ENCODE peak calls at places on chromosomes 11 and 22, in four cellular contexts. F is esophagus muscularis mucosa, D is GM13977, T is uterus. Q is an unnamed sample.

GRCh38 chr11:123197711-123198110 is 2.7 kb upstream of the CLMP start:
- DNase-seq in F (no peak), D (no peak), T (no peak), Q (no peak)

GRCh38 chr11:111429066-111429506 is 50.0 kb upstream of the POU2AF1 start:
- DNase-seq in T (peak), D (peak), F (no peak), Q (no peak)

GRCh38 chr22:45645526-45646414 is 25.9 kb upstream of the ATXN10 start:
- DNase-seq in F (no peak), T (peak), D (peak), Q (no peak)

GRCh38 chr22:39946571-39947407 is 13.4 kb upstream of the TMA7B start:
- DNase-seq in D (no peak), F (no peak), T (no peak), Q (no peak)

GRCh38 chr22:23031795-23032194 is 38.5 kb upstream of the GNAZ start:
- DNase-seq in F (no peak), T (no peak), D (no peak), Q (no peak)

GRCh38 chr11:45154276-45154675 is 7.8 kb downstream of the PRDM11 start:
- DNase-seq in T (no peak), F (no peak), D (no peak), Q (no peak)

GRCh38 chr11:76424379-76424778 is 20.4 kb upstream of the EMSY start:
- DNase-seq in T (no peak), F (no peak), D (peak), Q (no peak)

GRCh38 chr11:116990061-116990473 is 108.2 kb downstream of the SIK3 start:
- DNase-seq in T (no peak), D (no peak), F (no peak), Q (peak)

GRCh38 chr22:48753381-48753730 is 1074.3 kb downstream of the BRD1 start:
- DNase-seq in D (peak), F (peak), T (no peak), Q (no peak)

GRCh38 chr11:92607969-92608711 is 361.3 kb upstream of the MTNR1B start:
- DNase-seq in T (no peak), F (no peak), D (no peak), Q (no peak)

GRCh38 chr11:13931356-13931755 is 31.2 kb upstream of the SPON1 start:
- DNase-seq in T (no peak), F (peak), D (no peak), Q (no peak)

GRCh38 chr11:60768202-60768601 is 11.5 kb downstream of the MS4A15 start:
- DNase-seq in F (no peak), D (no peak), T (no peak), Q (no peak)

GRCh38 chr11:8258771-8259170 is 4.9 kb downstream of the LMO1 start:
- DNase-seq in D (no peak), T (no peak), F (no peak), Q (peak)

GRCh38 chr22:50260801-50261614 is 475 bp downstream of the MAPK12 start:
- DNase-seq in F (no peak), T (no peak), D (peak), Q (no peak)

GRCh38 chr22:29882716-29883044 is 294 bp upstream of the MTMR3 start:
- DNase-seq in T (no peak), D (no peak), F (no peak), Q (no peak)

GRCh38 chr22:29885610-29886009 is 2.6 kb downstream of the MTMR3 start:
- DNase-seq in T (no peak), D (no peak), F (no peak), Q (no peak)

GRCh38 chr22:29886601-29887000 is 3.6 kb downstream of the MTMR3 start:
- DNase-seq in T (no peak), D (no peak), F (no peak), Q (no peak)

GRCh38 chr22:29883831-29884139 is 811 bp downstream of the MTMR3 start:
- DNase-seq in F (no peak), T (no peak), D (no peak), Q (no peak)

DNA sequence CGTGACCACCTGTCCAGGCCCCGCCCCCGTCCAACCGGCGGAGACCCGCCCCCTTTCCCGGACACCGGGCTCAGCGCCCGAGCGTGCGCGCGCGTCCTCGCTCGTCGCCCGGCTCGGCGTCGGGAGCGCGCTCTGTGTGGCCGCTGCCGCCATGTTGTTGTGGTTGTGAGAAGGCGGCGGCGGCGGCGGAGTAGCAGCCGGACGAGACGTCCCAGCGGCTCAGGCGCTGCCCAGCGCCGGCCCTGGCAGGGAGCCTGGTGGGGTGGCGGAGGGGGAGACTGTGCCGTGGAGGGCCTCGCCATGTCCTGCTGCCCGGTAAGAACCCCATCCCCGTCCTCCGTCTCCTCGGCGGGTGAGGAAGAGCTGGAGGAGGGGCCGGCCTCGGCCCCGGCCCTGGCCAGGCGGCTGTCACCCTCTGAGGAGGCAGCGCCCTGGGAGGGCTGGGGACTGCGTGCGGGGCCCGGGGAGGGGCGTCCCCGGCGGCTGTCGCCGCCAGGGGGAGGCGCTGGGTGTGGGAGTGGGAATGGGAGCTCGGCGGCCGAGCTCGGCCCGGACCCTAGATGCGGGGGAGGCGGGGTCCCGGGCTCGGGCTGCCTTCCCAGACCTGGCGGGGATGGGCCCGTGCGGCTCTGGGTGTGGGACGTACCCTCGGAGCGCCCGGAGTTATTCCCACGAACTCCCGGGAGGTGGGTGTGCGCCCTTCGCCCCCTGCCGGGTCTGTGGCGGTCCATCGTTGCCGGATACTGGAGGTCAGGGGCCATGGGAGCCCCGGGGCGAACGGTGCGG is at the start of gene MTMR3:
- DNase-seq in T (peak), F (peak), D (peak), Q (peak)
- TF ChIP-seq CTCF in T (peak), F (peak), D (peak), Q (peak)

GRCh38 chr11:34633990-34634725 is 13.3 kb downstream of the EHF start:
- DNase-seq in D (no peak), T (no peak), F (no peak), Q (no peak)
- TF ChIP-seq CTCF in D (no peak), T (no peak), F (no peak), Q (no peak)

GRCh38 chr22:20551805-20552449 is 44.5 kb downstream of the MED15 start:
- DNase-seq in D (no peak), T (peak), F (no peak), Q (no peak)
- TF ChIP-seq CTCF in D (no peak), T (peak), F (no peak), Q (peak)

DNA sequence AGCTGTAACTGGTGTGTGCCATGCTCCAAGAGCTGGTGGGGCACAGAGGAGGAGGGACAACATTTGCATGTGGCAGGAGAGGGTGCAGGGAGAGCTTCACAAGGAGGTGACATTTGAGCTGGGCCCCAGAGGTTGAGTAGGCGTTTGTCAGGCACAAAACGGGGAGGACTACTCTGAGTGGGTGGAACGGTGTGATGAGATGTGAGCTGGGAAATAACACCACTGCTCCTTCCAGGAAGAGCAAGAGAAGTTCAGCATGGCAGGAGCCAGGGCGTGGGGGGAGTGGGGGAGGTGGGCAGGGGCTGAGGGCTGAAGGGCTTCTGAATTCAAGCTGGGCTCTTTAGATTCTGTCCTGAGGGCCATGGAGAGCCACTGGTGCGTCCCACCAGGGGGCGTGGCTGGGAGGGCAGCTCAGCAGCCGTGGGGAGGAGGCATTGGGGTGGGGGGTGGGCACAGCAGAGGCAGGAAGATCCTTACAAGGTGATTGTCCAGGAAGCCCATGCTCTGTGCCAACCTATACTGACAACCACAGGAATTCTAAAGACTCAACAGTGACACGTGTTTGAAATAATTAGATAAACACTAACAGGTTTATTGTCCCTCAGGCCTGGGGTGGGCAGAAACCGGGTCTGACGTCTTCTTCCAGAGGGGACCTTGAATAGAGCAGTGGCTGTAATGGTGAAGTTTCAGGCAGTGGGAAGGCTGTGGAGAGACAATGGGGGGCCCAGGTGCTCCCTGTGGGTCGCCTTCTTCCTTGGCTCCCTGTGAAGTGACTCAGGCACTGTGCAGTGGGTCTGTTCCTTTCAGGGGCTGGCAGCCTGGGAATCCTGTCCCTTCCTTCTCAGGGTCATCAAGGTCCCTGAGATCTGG is 54.4 kb downstream of the OTOG start:
- DNase-seq in F (peak), T (no peak), D (no peak), Q (no peak)
- TF ChIP-seq CTCF in F (no peak), T (no peak), D (no peak), Q (peak)

GRCh38 chr22:32127904-32128303 is 31.2 kb downstream of the C22orf42 start:
- DNase-seq in D (no peak), F (no peak), T (no peak), Q (no peak)
- TF ChIP-seq CTCF in D (peak), F (no peak), T (no peak), Q (no peak)

DNA sequence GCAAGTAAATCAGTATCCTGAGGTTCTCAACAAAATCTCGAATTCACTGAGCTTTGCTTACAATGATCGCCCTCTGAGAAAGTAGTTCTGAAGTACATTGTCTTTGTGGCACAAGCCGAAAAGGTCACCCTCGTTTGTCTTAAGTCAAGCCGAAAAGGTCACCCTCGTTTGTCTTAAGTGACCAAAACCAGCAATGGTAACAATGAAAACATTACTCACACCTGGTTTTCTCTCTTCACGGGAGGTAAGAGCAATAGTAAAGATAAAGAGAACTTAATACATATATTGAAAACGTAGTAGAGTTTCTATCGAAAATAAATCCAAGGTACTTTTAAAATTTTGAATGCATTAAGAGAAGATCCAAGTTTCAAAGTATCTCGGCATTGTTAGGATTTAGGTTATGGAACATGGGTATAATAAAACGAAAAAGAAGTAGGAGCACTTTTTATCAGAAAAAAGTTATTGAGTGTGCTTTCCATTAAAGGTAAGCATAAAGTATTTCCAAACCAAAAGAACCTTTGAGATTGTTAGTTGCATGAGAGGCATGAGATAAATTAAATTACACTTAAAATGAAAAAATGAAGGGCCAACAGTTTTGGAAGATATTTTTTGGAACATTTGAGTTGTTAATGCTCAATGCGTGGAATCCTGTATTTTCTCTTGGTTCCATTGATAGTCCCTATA is 1.2 kb downstream of the BARX2 start:
- DNase-seq in T (no peak), D (no peak), F (no peak), Q (no peak)
- TF ChIP-seq CTCF in T (no peak), D (no peak), F (no peak), Q (no peak)

GRCh38 chr11:94297967-94298576 is 6.3 kb upstream of the IZUMO1R start:
- DNase-seq in D (no peak), F (no peak), T (no peak), Q (no peak)
- TF ChIP-seq CTCF in D (no peak), F (no peak), T (no peak), Q (no peak)

DNA sequence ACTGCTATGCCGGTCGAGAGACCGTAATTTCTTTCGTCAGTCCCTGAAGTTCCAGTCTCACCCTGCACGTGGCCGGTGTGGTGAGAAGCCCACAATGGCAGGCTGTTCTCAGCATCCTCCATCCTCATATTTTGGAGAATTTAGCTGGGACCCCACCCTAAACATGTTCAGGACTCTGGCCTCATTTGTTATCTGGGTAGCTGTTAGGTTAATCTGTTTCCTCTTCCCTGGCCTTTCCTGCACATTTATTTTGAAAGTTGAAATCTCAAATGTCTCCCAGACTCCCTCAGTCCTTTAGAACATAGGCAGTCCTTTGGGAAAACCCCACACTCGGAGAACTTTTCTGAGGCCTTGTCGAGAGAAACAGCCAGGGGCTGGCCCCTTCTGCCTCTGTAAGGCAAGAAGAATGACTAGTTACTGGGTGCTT is 109.4 kb upstream of the CRYBB3 start:
- DNase-seq in F (no peak), D (no peak), T (no peak), Q (no peak)
- TF ChIP-seq CTCF in F (no peak), D (no peak), T (no peak), Q (no peak)

GRCh38 chr11:132448334-132448995 is 1078.0 kb downstream of the NTM start:
- DNase-seq in F (no peak), T (no peak), D (no peak), Q (no peak)
- TF ChIP-seq CTCF in F (no peak), T (no peak), D (no peak), Q (peak)

Q was measured in retinal pigment epithelial cell.